ENCODE peak calls at places on chromosome 11, in seven cellular contexts. One of them, this sample, is unnamed.
A peak's percentile ranks its signal among the peaks of the same experiment; 100 is the strongest.

GRCh38 chr11:64419818-64420485 is 61.0 kb downstream of the RPS6KA4 start:
- DNase-seq in CD8-positive, alpha-beta T cell: no peak
- DNase-seq in naive thymus-derived CD4-positive, alpha-beta T cell: no peak
- DNase-seq in GM23248: peak; percentile 61
- DNase-seq in thoracic aorta: no peak
- DNase-seq in stomach: no peak
- DNase-seq in A549: no peak
- DNase-seq in this sample: no peak

GRCh38 chr11:85751738-85752137 is 59.2 kb downstream of the SYTL2 start:
- DNase-seq in stomach: no peak
- DNase-seq in GM23248: peak; percentile 22
- DNase-seq in CD8-positive, alpha-beta T cell: no peak
- DNase-seq in thoracic aorta: no peak
- DNase-seq in naive thymus-derived CD4-positive, alpha-beta T cell: no peak
- DNase-seq in A549: no peak
- DNase-seq in this sample: no peak

GRCh38 chr11:63866211-63866610 is 27.3 kb downstream of the MARK2 start:
- DNase-seq in naive thymus-derived CD4-positive, alpha-beta T cell: peak; percentile 76
- DNase-seq in GM23248: peak; percentile 52
- DNase-seq in CD8-positive, alpha-beta T cell: peak; percentile 42
- DNase-seq in thoracic aorta: no peak
- DNase-seq in A549: no peak
- DNase-seq in stomach: peak; percentile 89
- DNase-seq in this sample: no peak

GRCh38 chr11:36157151-36157519 is 132.1 kb downstream of the COMMD9 start:
- DNase-seq in CD8-positive, alpha-beta T cell: no peak
- DNase-seq in stomach: no peak
- DNase-seq in thoracic aorta: no peak
- DNase-seq in naive thymus-derived CD4-positive, alpha-beta T cell: no peak
- DNase-seq in GM23248: peak; percentile 26
- DNase-seq in A549: no peak
- DNase-seq in this sample: no peak

GRCh38 chr11:86692317-86692716 is 19.9 kb upstream of the ME3 start:
- DNase-seq in GM23248: peak; percentile 60
- DNase-seq in CD8-positive, alpha-beta T cell: no peak
- DNase-seq in naive thymus-derived CD4-positive, alpha-beta T cell: no peak
- DNase-seq in A549: no peak
- DNase-seq in thoracic aorta: no peak
- DNase-seq in stomach: no peak
- DNase-seq in this sample: no peak

GRCh38 chr11:128603752-128604472 is 16.6 kb upstream of the ETS1 start:
- DNase-seq in GM23248: no peak
- DNase-seq in stomach: no peak
- DNase-seq in thoracic aorta: no peak
- DNase-seq in CD8-positive, alpha-beta T cell: no peak
- DNase-seq in A549: no peak
- DNase-seq in naive thymus-derived CD4-positive, alpha-beta T cell: no peak
- DNase-seq in this sample: no peak

GRCh38 chr11:106971864-106972263 is 46.4 kb downstream of the GUCY1A2 start:
- DNase-seq in thoracic aorta: no peak
- DNase-seq in A549: no peak
- DNase-seq in GM23248: no peak
- DNase-seq in naive thymus-derived CD4-positive, alpha-beta T cell: no peak
- DNase-seq in CD8-positive, alpha-beta T cell: no peak
- DNase-seq in stomach: no peak
- DNase-seq in this sample: no peak

GRCh38 chr11:11973361-11973800 is 35.0 kb downstream of the DKK3 start:
- DNase-seq in thoracic aorta: peak; percentile 56
- DNase-seq in CD8-positive, alpha-beta T cell: no peak
- DNase-seq in stomach: peak; percentile 74
- DNase-seq in GM23248: peak; percentile 81
- DNase-seq in naive thymus-derived CD4-positive, alpha-beta T cell: no peak
- DNase-seq in A549: no peak
- DNase-seq in this sample: no peak

GRCh38 chr11:126165366-126166156 is 45.9 kb downstream of the RPUSD4 start:
- DNase-seq in stomach: no peak
- DNase-seq in thoracic aorta: no peak
- DNase-seq in A549: no peak
- DNase-seq in GM23248: no peak
- DNase-seq in CD8-positive, alpha-beta T cell: no peak
- DNase-seq in naive thymus-derived CD4-positive, alpha-beta T cell: no peak
- DNase-seq in this sample: no peak

GRCh38 chr11:38648597-38648996 is 2050.6 kb upstream of the RAG2 start:
- DNase-seq in A549: no peak
- DNase-seq in stomach: no peak
- DNase-seq in GM23248: no peak
- DNase-seq in thoracic aorta: no peak
- DNase-seq in CD8-positive, alpha-beta T cell: no peak
- DNase-seq in naive thymus-derived CD4-positive, alpha-beta T cell: no peak
- DNase-seq in this sample: no peak

GRCh38 chr11:119375629-119376196 is 5.8 kb downstream of the USP2 start:
- DNase-seq in thoracic aorta: peak; percentile 38
- DNase-seq in CD8-positive, alpha-beta T cell: no peak
- DNase-seq in A549: no peak
- DNase-seq in naive thymus-derived CD4-positive, alpha-beta T cell: no peak
- DNase-seq in stomach: no peak
- DNase-seq in GM23248: peak; percentile 86
- DNase-seq in this sample: no peak

GRCh38 chr11:2269601-2270321 is 627 bp downstream of the ASCL2 start:
- DNase-seq in naive thymus-derived CD4-positive, alpha-beta T cell: peak; percentile 15
- DNase-seq in stomach: peak; percentile 74
- DNase-seq in thoracic aorta: no peak
- DNase-seq in A549: peak; percentile 56
- DNase-seq in CD8-positive, alpha-beta T cell: no peak
- DNase-seq in GM23248: peak; percentile 63
- DNase-seq in this sample: peak; percentile 63

GRCh38 chr11:2268911-2269600 is 1.3 kb downstream of the ASCL2 start:
- DNase-seq in thoracic aorta: no peak
- DNase-seq in stomach: peak; percentile 65
- DNase-seq in naive thymus-derived CD4-positive, alpha-beta T cell: no peak
- DNase-seq in CD8-positive, alpha-beta T cell: no peak
- DNase-seq in GM23248: peak; percentile 45
- DNase-seq in A549: no peak
- DNase-seq in this sample: no peak

GRCh38 chr11:2271327-2272240 is 1.2 kb upstream of the ASCL2 start:
- DNase-seq in GM23248: no peak
- DNase-seq in A549: no peak
- DNase-seq in stomach: peak; percentile 24
- DNase-seq in CD8-positive, alpha-beta T cell: no peak
- DNase-seq in naive thymus-derived CD4-positive, alpha-beta T cell: no peak
- DNase-seq in thoracic aorta: no peak
- DNase-seq in this sample: no peak

GRCh38 chr11:2271077-2271326 is 614 bp upstream of the ASCL2 start:
- DNase-seq in GM23248: no peak
- DNase-seq in thoracic aorta: no peak
- DNase-seq in CD8-positive, alpha-beta T cell: no peak
- DNase-seq in stomach: peak; percentile 42
- DNase-seq in A549: no peak
- DNase-seq in naive thymus-derived CD4-positive, alpha-beta T cell: no peak
- DNase-seq in this sample: no peak

GRCh38 chr11:2270322-2271076 is at the start of gene ASCL2:
- DNase-seq in CD8-positive, alpha-beta T cell: no peak
- DNase-seq in naive thymus-derived CD4-positive, alpha-beta T cell: no peak
- DNase-seq in GM23248: no peak
- DNase-seq in thoracic aorta: no peak
- DNase-seq in A549: no peak
- DNase-seq in stomach: peak; percentile 25
- DNase-seq in this sample: no peak
- H3K27ac ChIP-seq in CD8-positive, alpha-beta T cell: no peak within 1 kb of the TSS
- H3K27ac ChIP-seq in naive thymus-derived CD4-positive, alpha-beta T cell: no peak within 1 kb of the TSS
- H3K27ac ChIP-seq in GM23248: no peak within 1 kb of the TSS
- H3K27ac ChIP-seq in thoracic aorta: no peak within 1 kb of the TSS
- H3K27ac ChIP-seq in A549: peak within 1 kb of the TSS; percentile 62
- H3K27ac ChIP-seq in stomach: peak within 1 kb of the TSS; percentile 87
- H3K27ac ChIP-seq in this sample: no peak within 1 kb of the TSS

GRCh38 chr11:133718831-133719230 is 126.5 kb downstream of the SPATA19 start:
- DNase-seq in thoracic aorta: no peak
- DNase-seq in CD8-positive, alpha-beta T cell: no peak
- DNase-seq in naive thymus-derived CD4-positive, alpha-beta T cell: no peak
- DNase-seq in A549: no peak
- DNase-seq in stomach: no peak
- DNase-seq in GM23248: no peak
- DNase-seq in this sample: no peak
- H3K9me3 ChIP-seq in thoracic aorta: no peaks in the 10 kb centered on the region
- H3K9me3 ChIP-seq in CD8-positive, alpha-beta T cell: no peaks in the 10 kb centered on the region
- H3K9me3 ChIP-seq in naive thymus-derived CD4-positive, alpha-beta T cell: no peaks in the 10 kb centered on the region
- H3K9me3 ChIP-seq in A549: no peaks in the 10 kb centered on the region
- H3K9me3 ChIP-seq in stomach: no peaks in the 10 kb centered on the region
- H3K9me3 ChIP-seq in GM23248: no peaks in the 10 kb centered on the region
- H3K9me3 ChIP-seq in this sample: no peaks in the 10 kb centered on the region

DNA sequence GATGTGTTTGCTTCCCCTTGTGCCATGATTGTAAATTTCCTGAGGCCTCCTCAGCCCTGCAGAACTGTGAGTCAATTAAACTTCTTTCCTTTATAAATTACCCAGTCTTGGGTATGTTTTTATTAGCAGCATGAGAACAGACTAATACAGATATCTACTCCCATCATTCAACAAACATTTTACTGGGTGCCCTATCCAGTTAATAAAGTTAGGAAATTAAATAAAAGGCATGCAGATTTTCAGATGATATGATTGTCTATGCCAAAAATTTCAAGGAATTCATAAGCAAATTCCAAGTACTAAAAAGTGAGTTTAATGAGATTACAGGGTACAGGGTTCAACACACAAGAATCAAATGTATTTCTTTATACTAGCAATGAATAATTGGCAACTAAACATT is 33.5 kb upstream of the LIN7C start:
- DNase-seq in CD8-positive, alpha-beta T cell: no peak
- DNase-seq in GM23248: no peak
- DNase-seq in thoracic aorta: no peak
- DNase-seq in stomach: no peak
- DNase-seq in naive thymus-derived CD4-positive, alpha-beta T cell: no peak
- DNase-seq in A549: no peak
- DNase-seq in this sample: no peak
- H3K27ac ChIP-seq in CD8-positive, alpha-beta T cell: no peak overlapping the region
- H3K27ac ChIP-seq in GM23248: no peak overlapping the region
- H3K27ac ChIP-seq in thoracic aorta: no peak overlapping the region
- H3K27ac ChIP-seq in stomach: no peak overlapping the region
- H3K27ac ChIP-seq in naive thymus-derived CD4-positive, alpha-beta T cell: no peak overlapping the region
- H3K27ac ChIP-seq in A549: no peak overlapping the region
- H3K27ac ChIP-seq in this sample: no peak overlapping the region

GRCh38 chr11:132623496-132623895 is 908.8 kb downstream of the OPCML start:
- DNase-seq in naive thymus-derived CD4-positive, alpha-beta T cell: no peak
- DNase-seq in A549: no peak
- DNase-seq in CD8-positive, alpha-beta T cell: no peak
- DNase-seq in stomach: no peak
- DNase-seq in GM23248: no peak
- DNase-seq in thoracic aorta: no peak
- DNase-seq in this sample: no peak

GRCh38 chr11:132631956-132632355 is 900.3 kb downstream of the OPCML start:
- DNase-seq in thoracic aorta: no peak
- DNase-seq in CD8-positive, alpha-beta T cell: no peak
- DNase-seq in A549: no peak
- DNase-seq in GM23248: peak; percentile 55
- DNase-seq in stomach: no peak
- DNase-seq in naive thymus-derived CD4-positive, alpha-beta T cell: no peak
- DNase-seq in this sample: no peak

GRCh38 chr11:132632641-132633124 is 899.6 kb downstream of the OPCML start:
- DNase-seq in thoracic aorta: no peak
- DNase-seq in stomach: no peak
- DNase-seq in GM23248: peak; percentile 98
- DNase-seq in naive thymus-derived CD4-positive, alpha-beta T cell: no peak
- DNase-seq in A549: no peak
- DNase-seq in CD8-positive, alpha-beta T cell: no peak
- DNase-seq in this sample: no peak

GRCh38 chr11:132626446-132626845 is 905.9 kb downstream of the OPCML start:
- DNase-seq in thoracic aorta: no peak
- DNase-seq in A549: no peak
- DNase-seq in naive thymus-derived CD4-positive, alpha-beta T cell: no peak
- DNase-seq in GM23248: no peak
- DNase-seq in stomach: no peak
- DNase-seq in CD8-positive, alpha-beta T cell: no peak
- DNase-seq in this sample: no peak

GRCh38 chr11:132627981-132628380 is 904.3 kb downstream of the OPCML start:
- DNase-seq in stomach: no peak
- DNase-seq in GM23248: no peak
- DNase-seq in A549: no peak
- DNase-seq in CD8-positive, alpha-beta T cell: no peak
- DNase-seq in thoracic aorta: no peak
- DNase-seq in naive thymus-derived CD4-positive, alpha-beta T cell: no peak
- DNase-seq in this sample: no peak
- H3K9me3 ChIP-seq in stomach: no peaks in the 10 kb centered on the region
- H3K9me3 ChIP-seq in GM23248: no peaks in the 10 kb centered on the region
- H3K9me3 ChIP-seq in A549: no peaks in the 10 kb centered on the region
- H3K9me3 ChIP-seq in CD8-positive, alpha-beta T cell: no peaks in the 10 kb centered on the region
- H3K9me3 ChIP-seq in thoracic aorta: no peaks in the 10 kb centered on the region
- H3K9me3 ChIP-seq in naive thymus-derived CD4-positive, alpha-beta T cell: no peaks in the 10 kb centered on the region
- H3K9me3 ChIP-seq in this sample: no peaks in the 10 kb centered on the region

DNA sequence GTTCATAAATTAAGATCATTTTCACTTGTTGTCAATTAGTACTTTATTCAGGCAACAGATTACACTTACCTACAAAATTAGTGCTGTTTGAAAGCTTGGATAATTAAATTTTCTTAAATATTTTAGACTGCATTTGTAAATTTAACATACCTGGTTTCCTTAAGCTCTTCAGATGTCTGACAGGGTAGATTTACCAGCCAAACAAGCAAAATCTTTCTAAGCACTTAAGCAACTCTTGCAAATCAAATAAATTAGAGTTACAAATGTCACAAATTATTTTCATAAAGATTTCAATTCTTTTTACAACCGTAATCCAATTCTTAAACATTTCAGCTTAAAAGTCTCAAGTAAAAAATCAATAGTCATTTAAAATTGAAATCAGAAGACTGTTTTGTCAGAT is 129.8 kb downstream of the DBX1 start:
- DNase-seq in thoracic aorta: no peak
- DNase-seq in GM23248: no peak
- DNase-seq in CD8-positive, alpha-beta T cell: no peak
- DNase-seq in naive thymus-derived CD4-positive, alpha-beta T cell: no peak
- DNase-seq in stomach: no peak
- DNase-seq in A549: no peak
- DNase-seq in this sample: no peak
- H3K27ac ChIP-seq in thoracic aorta: no peak overlapping the region
- H3K27ac ChIP-seq in GM23248: peak overlapping the region; percentile 70
- H3K27ac ChIP-seq in CD8-positive, alpha-beta T cell: no peak overlapping the region
- H3K27ac ChIP-seq in naive thymus-derived CD4-positive, alpha-beta T cell: no peak overlapping the region
- H3K27ac ChIP-seq in stomach: no peak overlapping the region
- H3K27ac ChIP-seq in A549: no peak overlapping the region
- H3K27ac ChIP-seq in this sample: no peak overlapping the region

GRCh38 chr11:34928960-34929680 is 12.7 kb downstream of the PDHX start:
- DNase-seq in stomach: no peak
- DNase-seq in naive thymus-derived CD4-positive, alpha-beta T cell: no peak
- DNase-seq in GM23248: no peak
- DNase-seq in thoracic aorta: no peak
- DNase-seq in CD8-positive, alpha-beta T cell: no peak
- DNase-seq in A549: no peak
- DNase-seq in this sample: no peak
- H3K9me3 ChIP-seq in stomach: no peaks in the 10 kb centered on the region
- H3K9me3 ChIP-seq in naive thymus-derived CD4-positive, alpha-beta T cell: no peaks in the 10 kb centered on the region
- H3K9me3 ChIP-seq in GM23248: no peaks in the 10 kb centered on the region
- H3K9me3 ChIP-seq in thoracic aorta: no peaks in the 10 kb centered on the region
- H3K9me3 ChIP-seq in CD8-positive, alpha-beta T cell: no peaks in the 10 kb centered on the region
- H3K9me3 ChIP-seq in A549: no peaks in the 10 kb centered on the region
- H3K9me3 ChIP-seq in this sample: no peaks in the 10 kb centered on the region

GRCh38 chr11:70399681-70400112 is 1.4 kb downstream of the CTTN start:
- DNase-seq in thoracic aorta: peak; percentile 79
- DNase-seq in naive thymus-derived CD4-positive, alpha-beta T cell: no peak
- DNase-seq in GM23248: peak; percentile 98
- DNase-seq in A549: peak; percentile 94
- DNase-seq in stomach: peak; percentile 81
- DNase-seq in CD8-positive, alpha-beta T cell: no peak
- DNase-seq in this sample: no peak
- H3K27ac ChIP-seq in thoracic aorta: peak overlapping the region; percentile 90
- H3K27ac ChIP-seq in naive thymus-derived CD4-positive, alpha-beta T cell: no peak overlapping the region
- H3K27ac ChIP-seq in GM23248: peak overlapping the region; percentile 96
- H3K27ac ChIP-seq in A549: peak overlapping the region; percentile 100
- H3K27ac ChIP-seq in stomach: peak overlapping the region; percentile 92
- H3K27ac ChIP-seq in CD8-positive, alpha-beta T cell: no peak overlapping the region
- H3K27ac ChIP-seq in this sample: no peak overlapping the region

This sample was measured in iPS DF 6.9.